ENCODE peak calls at places on chromosome 22, in six cellular contexts. O is DMS79 treated with DMSO at 0.1 percent for 48 hours, B is NAMALWA, C is tibial nerve, Y is left cardiac atrium, P is NCI-H774. K is an unnamed sample.

GRCh38 chr22:46436595-46437163 is 100.7 kb downstream of the CELSR1 start:
- DNase-seq in B (no peak), Y (no peak), P (no peak), O (peak; percentile 6), C (no peak), K (no peak)

GRCh38 chr22:23243006-23243573 is 62.8 kb downstream of the BCR start:
- DNase-seq in B (peak; percentile 68), C (no peak), P (no peak), O (no peak), Y (no peak), K (no peak)

GRCh38 chr22:36873614-36874308 is 13.0 kb downstream of the NCF4 start:
- DNase-seq in O (no peak), C (no peak), B (peak; percentile 58), P (no peak), Y (peak; percentile 39), K (no peak)

GRCh38 chr22:47059076-47059475 is 296.6 kb downstream of the TBC1D22A start:
- DNase-seq in O (no peak), Y (no peak), B (peak; percentile 28), C (no peak), P (no peak), K (no peak)

GRCh38 chr22:45781941-45782340 is 110.3 kb downstream of the ATXN10 start:
- DNase-seq in Y (no peak), C (no peak), P (no peak), B (no peak), O (no peak), K (no peak)

GRCh38 chr22:42553475-42554361 is at the start of gene SERHL2:
- DNase-seq in B (peak; percentile 89), Y (peak; percentile 91), P (peak; percentile 52), C (peak; percentile 92), O (no peak), K (peak; percentile 47)

GRCh38 chr22:23268139-23268712 is 87.9 kb downstream of the BCR start:
- DNase-seq in B (peak; percentile 67), C (no peak), Y (no peak), P (no peak), O (peak; percentile 39), K (no peak)

GRCh38 chr22:41382098-41382578 is 396 bp downstream of the TEF start:
- DNase-seq in C (peak; percentile 69), Y (peak; percentile 77), O (peak; percentile 34), B (peak; percentile 78), P (no peak), K (peak; percentile 85)

GRCh38 chr22:31287818-31288495 is 4.3 kb downstream of the PIK3IP1 start:
- DNase-seq in C (no peak), Y (no peak), O (no peak), P (no peak), B (peak; percentile 68), K (no peak)

GRCh38 chr22:23256986-23257888 is 76.9 kb downstream of the BCR start:
- DNase-seq in C (peak; percentile 79), B (no peak), P (no peak), Y (peak; percentile 86), O (no peak), K (peak; percentile 39)

GRCh38 chr22:42277988-42278776 is 7.7 kb upstream of the TCF20 start:
- DNase-seq in Y (no peak), B (no peak), P (no peak), C (no peak), O (peak; percentile 22), K (no peak)

GRCh38 chr22:42062506-42063190 is 8.0 kb downstream of the NAGA start:
- DNase-seq in C (no peak), B (no peak), P (no peak), O (no peak), Y (no peak), K (no peak)

GRCh38 chr22:47034076-47034808 is 271.8 kb downstream of the TBC1D22A start:
- DNase-seq in B (no peak), Y (peak; percentile 14), P (no peak), C (no peak), O (no peak), K (no peak)

GRCh38 chr22:42993651-42994275 is 21.2 kb downstream of the PACSIN2 start:
- DNase-seq in P (no peak), C (no peak), Y (no peak), B (no peak), O (no peak), K (no peak)

GRCh38 chr22:32606181-32606580 is 131.6 kb downstream of the FBXO7 start:
- DNase-seq in B (no peak), C (no peak), O (no peak), Y (no peak), P (no peak), K (no peak)

GRCh38 chr22:39360242-39360641 is 10.5 kb downstream of the SYNGR1 start:
- DNase-seq in B (no peak), O (no peak), Y (no peak), C (no peak), P (no peak), K (no peak)

GRCh38 chr22:32754413-32755041 is 47.0 kb upstream of the TIMP3 start:
- DNase-seq in P (no peak), Y (peak; percentile 49), C (no peak), O (no peak), B (no peak), K (no peak)

GRCh38 chr22:49119551-49119952 is 708.1 kb downstream of the BRD1 start:
- DNase-seq in Y (peak; percentile 79), O (no peak), C (no peak), B (no peak), P (no peak), K (peak; percentile 79)

GRCh38 chr22:20440637-20441591 is 3.3 kb upstream of the SCARF2 start:
- DNase-seq in B (no peak), Y (peak; percentile 17), O (no peak), C (no peak), P (no peak), K (no peak)

GRCh38 chr22:30196141-30196866 is 50.3 kb downstream of the LIF start:
- DNase-seq in B (no peak), C (peak; percentile 69), O (peak; percentile 53), Y (peak; percentile 86), P (peak; percentile 73), K (peak; percentile 62)

GRCh38 chr22:22935546-22936157 is 48.0 kb downstream of the IGLL5 start:
- DNase-seq in Y (no peak), C (no peak), B (peak; percentile 100), P (no peak), O (no peak), K (no peak)

GRCh38 chr22:19120829-19121630 is 1.2 kb downstream of the DGCR2 start:
- DNase-seq in B (no peak), O (no peak), C (no peak), P (no peak), Y (no peak), K (no peak)

GRCh38 chr22:26573026-26573662 is 16.8 kb downstream of the TPST2 start:
- DNase-seq in P (no peak), Y (peak; percentile 72), O (peak; percentile 54), C (no peak), B (no peak), K (peak; percentile 22)

GRCh38 chr22:46072030-46072881 is 78.1 kb upstream of the PPARA start:
- DNase-seq in B (no peak), Y (peak; percentile 81), P (no peak), C (peak; percentile 44), O (no peak), K (peak; percentile 83)

GRCh38 chr22:31489632-31490495 is at the start of gene EIF4ENIF1:
- DNase-seq in P (peak; percentile 43), Y (peak; percentile 91), C (peak; percentile 72), O (peak; percentile 23), B (peak; percentile 76), K (peak; percentile 92)

GRCh38 chr22:49361164-49361563 is 466.5 kb downstream of the BRD1 start:
- DNase-seq in Y (no peak), P (no peak), O (no peak), B (no peak), C (no peak), K (no peak)

GRCh38 chr22:45310331-45311032 is 748 bp downstream of the FAM118A start:
- DNase-seq in P (no peak), B (peak; percentile 33), C (no peak), Y (peak; percentile 34), O (no peak), K (no peak)

GRCh38 chr22:28917747-28918543 is 34.6 kb downstream of the ZNRF3 start:
- DNase-seq in O (peak; percentile 79), Y (peak; percentile 27), B (peak; percentile 26), P (no peak), C (no peak), K (no peak)

GRCh38 chr22:17396531-17396930 is 27.3 kb downstream of the CECR2 start:
- DNase-seq in P (no peak), O (no peak), C (no peak), B (no peak), Y (no peak), K (no peak)

GRCh38 chr22:40418366-40419201 is 48.2 kb downstream of the SGSM3 start:
- DNase-seq in C (no peak), B (peak; percentile 91), O (no peak), P (no peak), Y (no peak), K (no peak)

GRCh38 chr22:30802202-30803166 is 107.8 kb downstream of the OSBP2 start:
- DNase-seq in Y (peak; percentile 90), O (no peak), C (peak; percentile 62), P (no peak), B (no peak), K (peak; percentile 89)

GRCh38 chr22:44661070-44661469 is 40.9 kb upstream of the PRR5 start:
- DNase-seq in B (no peak), O (no peak), C (no peak), P (no peak), Y (no peak), K (no peak)

GRCh38 chr22:38755155-38755910 is 465 bp downstream of the SUN2 start:
- DNase-seq in P (no peak), C (peak; percentile 95), Y (peak; percentile 95), B (peak; percentile 55), O (no peak), K (peak; percentile 98)

GRCh38 chr22:42868751-42869251 is 11.7 kb upstream of the ARFGAP3 start:
- DNase-seq in Y (peak; percentile 48), C (no peak), P (no peak), B (no peak), O (peak; percentile 27), K (peak; percentile 82)

GRCh38 chr22:45334528-45334927 is 24.8 kb downstream of the FAM118A start:
- DNase-seq in O (no peak), Y (no peak), C (no peak), P (no peak), B (no peak), K (no peak)

GRCh38 chr22:46592390-46592872 is 27.8 kb upstream of the GRAMD4 start:
- DNase-seq in Y (peak; percentile 74), B (peak; percentile 83), O (no peak), C (no peak), P (no peak), K (no peak)